ENCODE peak calls at places on chromosomes 4 and X, in five cellular contexts. O is sigmoid colon, B is A549, U is K562, H is stomach. K is an unnamed sample.

GRCh38 chr4:158906073-158906472 is 137.2 kb downstream of the FNIP2 start:
- DNase-seq in O (no peak), B (no peak), U (no peak), H (no peak), K (no peak)

GRCh38 chrX:84170931-84171330 is 17.1 kb downstream of the RPS6KA6 start:
- DNase-seq in O (no peak), B (no peak), U (no peak), H (no peak), K (no peak)

GRCh38 chrX:148940411-148940996 is 440.1 kb downstream of the AFF2 start:
- DNase-seq in O (no peak), B (no peak), U (no peak), H (no peak), K (no peak)

GRCh38 chr4:24477919-24478318 is 106.4 kb downstream of the DHX15 start:
- DNase-seq in O (peak; percentile 80), B (no peak), U (no peak), H (no peak), K (no peak)

GRCh38 chrX:143296521-143296920 is 220.8 kb downstream of the SPANXN3 start:
- DNase-seq in O (no peak), B (no peak), U (no peak), H (no peak), K (no peak)

GRCh38 chr4:21113496-21114213 is 413.4 kb downstream of the PACRGL start:
- DNase-seq in O (no peak), B (no peak), U (no peak), H (no peak), K (no peak)

GRCh38 chrX:132786217-132786616 is 172.2 kb downstream of the HS6ST2 start:
- DNase-seq in O (no peak), B (no peak), U (no peak), H (no peak), K (no peak)

GRCh38 chrX:118637997-118638396 is 89.4 kb upstream of the IL13RA1 start:
- DNase-seq in O (no peak), B (peak; percentile 11), U (no peak), H (no peak), K (no peak)

GRCh38 chr4:116925900-116926457 is 159.4 kb downstream of the TRAM1L1 start:
- DNase-seq in O (peak; percentile 50), B (no peak), U (no peak), H (peak; percentile 39), K (no peak)

GRCh38 chr4:53785996-53786395 is 194.7 kb upstream of the LNX1 start:
- DNase-seq in O (no peak), B (no peak), U (no peak), H (no peak), K (no peak)

GRCh38 chr4:114815760-114816159 is 217.2 kb downstream of the UGT8 start:
- DNase-seq in O (no peak), B (no peak), U (no peak), H (no peak), K (no peak)

GRCh38 chr4:90030953-90031352 is 96.2 kb upstream of the CCSER1 start:
- DNase-seq in O (no peak), B (peak; percentile 5), U (no peak), H (no peak), K (no peak)

GRCh38 chr4:114180481-114180880 is 201.0 kb upstream of the ARSJ start:
- DNase-seq in O (no peak), B (peak; percentile 70), U (no peak), H (no peak), K (peak; percentile 21)

GRCh38 chr4:176883681-176884418 is 91.1 kb upstream of the VEGFC start:
- DNase-seq in O (no peak), B (peak; percentile 85), U (no peak), H (no peak), K (no peak)

GRCh38 chrX:131752493-131753198 is 208.8 kb downstream of the OR13H1 start:
- DNase-seq in O (peak; percentile 92), B (peak; percentile 92), U (no peak), H (peak; percentile 84), K (peak; percentile 86)

GRCh38 chr4:7075962-7076693 is 8.3 kb upstream of the GRPEL1 start:
- DNase-seq in O (no peak), B (no peak), U (no peak), H (no peak), K (no peak)

GRCh38 chr4:151098191-151098590 is 1.2 kb upstream of the RPS3A start:
- DNase-seq in O (peak; percentile 68), B (no peak), U (no peak), H (no peak), K (peak; percentile 28)

GRCh38 chr4:151099976-151100417 is 569 bp downstream of the RPS3A start:
- DNase-seq in O (no peak), B (no peak), U (no peak), H (no peak), K (no peak)

GRCh38 chr4:151097759-151098158 is 1.7 kb upstream of the RPS3A start:
- DNase-seq in O (no peak), B (no peak), U (no peak), H (no peak), K (no peak)

GRCh38 chr4:151100517-151100916 is 1.1 kb downstream of the RPS3A start:
- DNase-seq in O (no peak), B (no peak), U (no peak), H (no peak), K (no peak)

DNA sequence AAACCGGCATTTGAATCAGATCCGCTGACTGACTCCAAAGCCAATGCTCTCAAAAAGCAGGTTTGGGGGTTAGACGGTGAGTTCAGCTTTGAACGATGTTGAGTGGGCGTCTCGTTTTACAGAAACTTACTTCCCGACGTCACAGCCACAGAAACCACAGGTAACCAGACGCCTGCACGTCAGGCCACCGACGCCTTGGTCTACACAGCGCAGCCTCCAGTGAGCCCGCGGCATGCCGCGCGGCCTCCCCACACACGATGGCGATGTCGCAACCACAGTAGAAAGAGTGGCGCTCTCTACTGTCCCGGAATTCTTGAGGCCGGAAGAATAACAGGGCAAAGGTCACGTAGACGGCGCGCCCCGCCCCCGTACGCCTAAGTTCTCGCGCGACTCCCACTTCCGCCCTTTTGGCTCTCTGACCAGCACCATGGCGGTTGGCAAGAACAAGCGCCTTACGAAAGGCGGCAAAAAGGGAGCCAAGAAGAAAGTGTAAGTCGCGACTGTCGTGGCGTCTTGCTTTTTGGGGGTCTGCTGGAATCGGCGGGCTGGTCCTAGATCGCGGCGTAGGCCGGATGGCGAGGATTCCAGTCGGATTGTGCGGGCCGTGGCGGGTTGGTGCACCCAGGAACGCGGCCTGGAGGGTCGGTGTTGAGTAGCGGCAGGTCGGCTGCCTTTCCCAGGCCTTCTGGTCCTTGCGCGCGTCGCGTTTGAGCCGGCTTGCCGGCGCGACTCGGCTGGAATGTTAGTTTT is at the start of gene RPS3A:
- DNase-seq in O (peak; percentile 98), B (peak; percentile 97), U (peak; percentile 84), H (peak; percentile 97), K (peak; percentile 97)
- TF ChIP-seq POLR2A in O (peak; percentile 78), B (peak; percentile 80), U (peak; percentile 100), H (no peak), K (peak; percentile 76)

GRCh38 chrX:15854080-15854655 is 445 bp downstream of the AP1S2 start:
- DNase-seq in O (peak; percentile 76), B (peak; percentile 39), U (peak; percentile 60), H (peak; percentile 38), K (peak; percentile 55)
- TF ChIP-seq CTCF in O (no peak), B (no peak), U (no peak), H (no peak), K (no peak)

DNA sequence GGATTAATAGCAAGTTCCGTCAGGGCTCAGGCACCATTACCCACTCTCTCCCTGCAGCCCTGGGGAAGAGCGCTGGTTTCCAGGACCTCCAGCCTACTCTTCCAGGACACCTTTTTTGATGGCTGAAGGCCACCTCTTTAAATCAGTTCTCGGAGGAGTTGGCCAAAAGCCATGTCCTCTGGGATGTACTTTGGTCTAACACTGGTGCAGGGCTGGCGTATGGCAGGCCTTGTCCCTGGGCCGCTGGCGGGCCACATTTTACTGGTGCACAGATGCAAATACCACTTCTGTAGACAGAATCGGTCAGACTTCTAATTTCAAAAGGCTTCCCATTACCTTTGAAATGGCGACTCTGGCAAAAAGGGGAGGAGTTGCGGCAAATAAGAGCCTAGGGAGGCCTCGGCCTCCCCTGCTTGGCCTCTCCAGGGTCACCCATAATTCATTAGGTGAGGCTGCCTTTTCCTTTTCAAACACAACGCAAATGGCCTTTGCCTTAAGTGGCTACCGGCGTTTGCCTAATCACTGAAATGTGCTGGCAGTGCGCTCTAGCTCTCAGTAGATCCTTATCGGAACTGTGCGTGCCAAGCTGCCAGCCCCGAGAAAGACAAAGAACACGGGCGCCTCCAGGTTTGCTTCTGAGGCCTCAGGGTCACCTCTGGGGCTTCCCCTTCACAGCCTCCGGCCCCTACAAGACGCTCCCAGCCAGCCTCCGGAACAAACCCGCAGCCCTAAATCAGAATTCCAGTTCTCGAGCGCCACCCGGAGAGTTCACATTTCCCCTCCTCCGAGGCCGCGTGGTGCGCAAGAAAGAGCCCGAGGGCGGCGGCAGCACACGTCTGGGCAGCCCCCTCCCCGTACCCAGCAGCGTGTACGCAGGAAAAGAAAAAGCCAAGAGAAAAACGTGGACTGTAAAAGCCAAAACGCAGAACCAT is 76.2 kb upstream of the BCOR start:
- DNase-seq in O (peak; percentile 81), B (no peak), U (no peak), H (peak; percentile 86), K (peak; percentile 59)
- H3K27ac ChIP-seq in O (peak overlapping the region; percentile 97), B (peak overlapping the region; percentile 96), U (peak overlapping the region; percentile 99), H (peak overlapping the region; percentile 99), K (peak overlapping the region; percentile 93)

GRCh38 chrX:54043084-54043483 is 1.2 kb downstream of the PHF8 start:
- DNase-seq in O (no peak), B (no peak), U (no peak), H (no peak), K (no peak)

GRCh38 chrX:54044126-54044876 is at the start of gene PHF8:
- DNase-seq in O (peak; percentile 97), B (peak; percentile 97), U (peak; percentile 88), H (peak; percentile 96), K (peak; percentile 94)

GRCh38 chrX:54044877-54045328 is 630 bp upstream of the PHF8 start:
- DNase-seq in O (no peak), B (no peak), U (no peak), H (no peak), K (no peak)

GRCh38 chrX:54042609-54043010 is 1.7 kb downstream of the PHF8 start:
- DNase-seq in O (peak; percentile 68), B (peak; percentile 41), U (peak; percentile 58), H (no peak), K (peak; percentile 35)

DNA sequence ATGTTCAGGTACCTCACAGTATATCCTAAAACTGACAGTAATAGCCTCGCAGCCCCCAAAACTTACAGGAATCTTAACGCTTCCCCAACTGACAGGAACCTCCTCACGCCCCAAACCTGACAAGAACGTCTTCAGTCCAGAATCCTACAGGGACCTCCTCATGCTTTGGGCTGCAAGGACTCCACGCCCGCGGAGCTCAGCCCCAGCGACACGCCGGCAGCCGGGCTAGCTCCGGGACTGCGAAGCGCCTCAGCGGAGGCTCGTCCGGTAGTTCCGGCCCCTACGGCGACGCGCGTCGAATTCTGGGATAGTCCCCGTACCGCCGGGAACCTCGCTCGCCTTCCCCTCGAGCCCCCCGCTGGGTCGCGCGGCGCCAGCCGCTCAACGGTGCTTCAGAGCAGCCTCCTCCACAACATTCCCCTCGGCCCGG is 562 bp downstream of the PHF8 start:
- DNase-seq in O (no peak), B (no peak), U (peak; percentile 47), H (peak; percentile 34), K (no peak)
- TF ChIP-seq POLR2A in O (no peak), B (peak; percentile 45), U (no peak), H (no peak), K (no peak)

DNA sequence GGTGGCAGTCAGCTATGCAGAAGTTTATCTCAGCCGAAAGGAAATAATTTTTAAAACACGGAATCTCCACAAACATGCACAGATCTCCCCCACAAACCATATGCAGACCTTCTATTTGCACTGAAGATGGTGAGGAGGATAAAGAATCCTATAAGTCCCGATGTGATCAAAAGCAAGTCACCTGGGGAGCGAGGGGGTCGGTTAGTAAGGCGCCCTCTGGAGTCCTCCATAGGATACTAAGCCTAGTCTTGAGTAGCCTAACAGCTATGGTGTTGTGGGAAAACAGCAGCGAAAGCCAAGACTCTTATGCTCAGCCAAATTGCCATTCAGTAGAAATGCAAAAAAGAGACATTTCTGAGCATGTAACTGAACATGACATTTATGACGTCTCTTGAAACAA is 210.9 kb downstream of the FRMPD4 start:
- DNase-seq in O (no peak), B (peak; percentile 5), U (no peak), H (no peak), K (no peak)
- TF ChIP-seq CTCF in O (no peak), B (no peak), U (no peak), H (no peak), K (no peak)

K was measured in uterus.